ENCODE peak calls at places on chromosomes 3 and 15, in four cellular contexts. D is GM12892, L is K562, I is upper lobe of left lung. X is an unnamed sample.

GRCh38 chr15:101070502-101071273 is 151.5 kb downstream of the LRRK1 start:
- DNase-seq in L (no peak), I (no peak), D (no peak), X (no peak)

GRCh38 chr3:194132465-194133358 is 3.2 kb upstream of the HES1 start:
- DNase-seq in L (no peak), D (no peak), I (no peak), X (no peak)

GRCh38 chr3:116103868-116104530 is 341.3 kb downstream of the LSAMP start:
- DNase-seq in D (no peak), L (no peak), I (no peak), X (no peak)

GRCh38 chr3:18302517-18302916 is 122.6 kb downstream of the SATB1 start:
- DNase-seq in L (no peak), D (no peak), I (no peak), X (no peak)

GRCh38 chr3:46910166-46910760 is 32.7 kb downstream of the PTH1R start:
- DNase-seq in I (no peak), L (no peak), D (no peak), X (no peak)

GRCh38 chr15:27091270-27091940 is 120.4 kb downstream of the GABRG3 start:
- DNase-seq in L (peak), D (no peak), I (no peak), X (no peak)

GRCh38 chr15:74788716-74789151 is 6.9 kb downstream of the CSK start:
- DNase-seq in L (no peak), I (peak), D (peak), X (no peak)

GRCh38 chr15:98003528-98003927 is 43.0 kb downstream of the ARRDC4 start:
- DNase-seq in D (no peak), L (no peak), I (no peak), X (no peak)

GRCh38 chr15:74725845-74726773 is 781 bp upstream of the CYP1A1 start:
- DNase-seq in L (no peak), I (peak), D (peak), X (no peak)

GRCh38 chr3:132290833-132291232 is 26.4 kb upstream of the ACP3 start:
- DNase-seq in D (no peak), I (peak), L (no peak), X (no peak)

GRCh38 chr3:67610458-67610857 is 44.0 kb downstream of the SUCLG2 start:
- DNase-seq in I (no peak), D (no peak), L (no peak), X (no peak)

GRCh38 chr3:182364323-182364722 is 429.0 kb upstream of the ATP11B start:
- DNase-seq in L (peak), I (no peak), D (no peak), X (no peak)

GRCh38 chr3:41792806-41793205 is 169.1 kb downstream of the ULK4 start:
- DNase-seq in D (no peak), L (no peak), I (no peak), X (no peak)

GRCh38 chr3:124964432-124964831 is 29.9 kb upstream of the MUC13 start:
- DNase-seq in D (no peak), L (no peak), I (no peak), X (no peak)

GRCh38 chr15:101110681-101111569 is 140.9 kb downstream of the CHSY1 start:
- DNase-seq in D (no peak), L (no peak), I (no peak), X (no peak)

GRCh38 chr15:79186616-79187015 is 95.9 kb upstream of the ANKRD34C start:
- DNase-seq in I (no peak), L (no peak), D (no peak), X (no peak)
- TF ChIP-seq POLR2AphosphoS5 in I (no peak), L (no peak), D (no peak), X (no peak)

GRCh38 chr3:180548050-180548449 is 53.9 kb upstream of the TTC14 start:
- DNase-seq in I (no peak), D (no peak), L (no peak), X (no peak)

GRCh38 chr3:180546863-180547262 is 55.1 kb upstream of the TTC14 start:
- DNase-seq in D (no peak), L (no peak), I (no peak), X (no peak)

GRCh38 chr3:180538493-180538892 is 63.5 kb upstream of the TTC14 start:
- DNase-seq in L (no peak), I (no peak), D (no peak), X (no peak)

GRCh38 chr3:180543877-180544276 is 58.1 kb upstream of the TTC14 start:
- DNase-seq in I (no peak), L (no peak), D (no peak), X (no peak)
- TF ChIP-seq POLR2AphosphoS5 in I (no peak), L (no peak), D (no peak), X (no peak)

DNA sequence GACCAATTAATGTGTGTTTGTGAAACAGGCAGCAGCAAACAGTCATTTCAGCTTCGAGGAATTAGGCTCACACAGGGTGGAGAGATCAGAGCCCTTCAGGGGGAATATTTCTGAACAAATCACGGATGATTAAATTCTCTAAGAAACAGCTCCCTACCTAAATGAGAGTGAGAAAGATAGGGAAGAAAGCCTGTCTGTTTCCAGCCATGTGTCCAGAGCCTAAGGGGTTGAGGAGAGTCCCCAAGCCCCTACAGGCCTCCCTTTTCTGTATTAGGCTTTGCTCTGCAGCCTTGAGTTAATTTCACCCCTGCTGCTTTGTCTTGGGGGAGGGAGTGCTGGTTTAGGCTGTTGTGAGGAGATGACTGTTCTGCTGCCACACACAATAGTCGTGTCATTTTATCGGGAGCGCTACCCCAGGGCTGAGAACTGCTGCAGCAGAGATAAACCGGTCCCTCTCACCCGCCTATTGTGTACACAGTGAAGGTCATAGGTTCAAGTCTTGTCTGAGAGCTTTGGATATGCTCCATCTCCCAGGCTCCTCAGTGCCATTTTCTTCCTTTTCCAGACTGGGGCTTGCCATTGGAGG is 1.3 kb downstream of the ZNF609 start:
- DNase-seq in I (peak), D (peak), L (peak), X (peak)
- TF ChIP-seq POLR2AphosphoS5 in I (no peak), D (no peak), L (peak), X (no peak)

DNA sequence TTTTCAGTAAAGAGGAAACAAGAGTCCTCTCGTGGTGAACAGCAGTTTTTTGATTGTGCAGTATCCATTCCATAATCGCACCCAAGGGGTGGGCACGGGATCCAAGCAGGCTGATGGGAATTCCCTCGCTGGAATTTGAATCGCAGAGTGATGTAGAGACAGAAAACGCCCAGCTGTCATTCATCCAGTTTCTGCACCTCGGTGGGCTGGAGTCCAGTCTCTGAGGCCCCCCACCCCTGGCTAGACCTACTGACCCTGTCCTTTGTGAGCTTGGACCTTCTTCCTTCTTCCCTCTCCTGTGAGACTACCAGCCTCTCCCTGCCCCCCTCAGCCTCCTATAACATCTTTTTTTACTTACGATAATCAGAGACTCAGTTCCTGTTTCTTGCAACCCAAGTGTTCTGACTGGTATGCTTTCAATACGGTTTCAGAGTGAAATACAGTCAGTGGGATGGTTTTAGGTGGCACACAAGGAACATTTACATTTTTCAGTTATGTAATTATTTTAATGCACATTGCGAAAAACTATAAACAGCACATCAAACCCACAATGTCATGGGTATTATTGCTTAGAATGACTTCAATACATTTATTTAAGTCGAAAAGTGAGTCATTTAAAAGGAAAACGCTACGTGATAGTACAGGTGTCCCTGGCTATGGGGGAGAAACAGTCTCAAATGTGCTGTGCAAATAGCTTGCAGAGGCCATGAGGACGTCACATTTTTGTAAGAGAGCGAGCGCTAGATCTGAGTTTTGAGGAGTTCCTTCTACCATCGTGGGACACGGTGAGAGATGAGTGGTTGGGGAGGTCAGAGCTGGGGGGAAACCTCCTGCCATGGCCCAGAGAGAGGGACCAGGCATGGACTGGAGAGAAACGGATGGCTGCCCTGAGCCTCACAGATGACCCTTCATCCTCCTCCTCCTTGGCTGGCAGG is 37.5 kb upstream of the CHST2 start:
- DNase-seq in D (no peak), I (no peak), L (no peak), X (no peak)
- TF ChIP-seq POLR2AphosphoS5 in D (peak), I (no peak), L (no peak), X (no peak)

X was measured in prostate gland.